ENCODE peak calls at places on chromosomes 16 and 17, in nine cellular contexts. One of them, this sample, is unnamed.

GRCh38 chr17:68246271-68247028 is 1.4 kb upstream of the AMZ2 start:
- DNase-seq in GM23248: no peak
- DNase-seq in esophagus squamous epithelium: no peak
- DNase-seq in GM23338: peak; percentile 28
- DNase-seq in A549: no peak
- DNase-seq in neuronal stem cell: no peak
- DNase-seq in mesendoderm: no peak
- DNase-seq in effector memory CD4-positive, alpha-beta T cell: no peak
- DNase-seq in uterus: peak; percentile 39
- DNase-seq in this sample: no peak

GRCh38 chr16:89548344-89549006 is 12.0 kb upstream of the RPL13 start:
- DNase-seq in neuronal stem cell: no peak
- DNase-seq in uterus: no peak
- DNase-seq in esophagus squamous epithelium: no peak
- DNase-seq in GM23338: no peak
- DNase-seq in GM23248: no peak
- DNase-seq in effector memory CD4-positive, alpha-beta T cell: no peak
- DNase-seq in mesendoderm: no peak
- DNase-seq in A549: no peak
- DNase-seq in this sample: no peak

GRCh38 chr17:28335201-28335958 is at the start of the genes IFT20 and TNFAIP1:
- DNase-seq in effector memory CD4-positive, alpha-beta T cell: peak; percentile 98
- DNase-seq in uterus: peak; percentile 99
- DNase-seq in esophagus squamous epithelium: peak; percentile 98
- DNase-seq in mesendoderm: peak; percentile 100
- DNase-seq in GM23248: peak; percentile 100
- DNase-seq in GM23338: peak; percentile 100
- DNase-seq in neuronal stem cell: peak; percentile 99
- DNase-seq in A549: peak; percentile 98
- DNase-seq in this sample: peak; percentile 100

GRCh38 chr16:86193528-86194193 is 294.7 kb downstream of the IRF8 start:
- DNase-seq in neuronal stem cell: no peak
- DNase-seq in GM23338: no peak
- DNase-seq in A549: no peak
- DNase-seq in mesendoderm: no peak
- DNase-seq in esophagus squamous epithelium: no peak
- DNase-seq in GM23248: no peak
- DNase-seq in effector memory CD4-positive, alpha-beta T cell: no peak
- DNase-seq in uterus: no peak
- DNase-seq in this sample: no peak

GRCh38 chr17:80643700-80644099 is 99.1 kb downstream of the RPTOR start:
- DNase-seq in GM23338: no peak
- DNase-seq in GM23248: no peak
- DNase-seq in uterus: no peak
- DNase-seq in mesendoderm: no peak
- DNase-seq in effector memory CD4-positive, alpha-beta T cell: no peak
- DNase-seq in A549: no peak
- DNase-seq in neuronal stem cell: no peak
- DNase-seq in esophagus squamous epithelium: no peak
- DNase-seq in this sample: no peak

GRCh38 chr17:71331754-71332153 is 789.1 kb upstream of the SOX9 start:
- DNase-seq in mesendoderm: no peak
- DNase-seq in A549: no peak
- DNase-seq in uterus: no peak
- DNase-seq in esophagus squamous epithelium: no peak
- DNase-seq in neuronal stem cell: no peak
- DNase-seq in GM23248: no peak
- DNase-seq in effector memory CD4-positive, alpha-beta T cell: no peak
- DNase-seq in GM23338: no peak
- DNase-seq in this sample: no peak

GRCh38 chr17:57585341-57586098 is 159.6 kb downstream of the CCDC182 start:
- DNase-seq in uterus: no peak
- DNase-seq in neuronal stem cell: no peak
- DNase-seq in esophagus squamous epithelium: no peak
- DNase-seq in A549: no peak
- DNase-seq in mesendoderm: no peak
- DNase-seq in effector memory CD4-positive, alpha-beta T cell: no peak
- DNase-seq in GM23338: no peak
- DNase-seq in GM23248: no peak
- DNase-seq in this sample: no peak

GRCh38 chr17:17348872-17349723 is 45.9 kb downstream of the NT5M start:
- DNase-seq in GM23338: no peak
- DNase-seq in A549: no peak
- DNase-seq in GM23248: peak; percentile 19
- DNase-seq in effector memory CD4-positive, alpha-beta T cell: no peak
- DNase-seq in mesendoderm: no peak
- DNase-seq in esophagus squamous epithelium: no peak
- DNase-seq in neuronal stem cell: no peak
- DNase-seq in uterus: no peak
- DNase-seq in this sample: no peak

DNA sequence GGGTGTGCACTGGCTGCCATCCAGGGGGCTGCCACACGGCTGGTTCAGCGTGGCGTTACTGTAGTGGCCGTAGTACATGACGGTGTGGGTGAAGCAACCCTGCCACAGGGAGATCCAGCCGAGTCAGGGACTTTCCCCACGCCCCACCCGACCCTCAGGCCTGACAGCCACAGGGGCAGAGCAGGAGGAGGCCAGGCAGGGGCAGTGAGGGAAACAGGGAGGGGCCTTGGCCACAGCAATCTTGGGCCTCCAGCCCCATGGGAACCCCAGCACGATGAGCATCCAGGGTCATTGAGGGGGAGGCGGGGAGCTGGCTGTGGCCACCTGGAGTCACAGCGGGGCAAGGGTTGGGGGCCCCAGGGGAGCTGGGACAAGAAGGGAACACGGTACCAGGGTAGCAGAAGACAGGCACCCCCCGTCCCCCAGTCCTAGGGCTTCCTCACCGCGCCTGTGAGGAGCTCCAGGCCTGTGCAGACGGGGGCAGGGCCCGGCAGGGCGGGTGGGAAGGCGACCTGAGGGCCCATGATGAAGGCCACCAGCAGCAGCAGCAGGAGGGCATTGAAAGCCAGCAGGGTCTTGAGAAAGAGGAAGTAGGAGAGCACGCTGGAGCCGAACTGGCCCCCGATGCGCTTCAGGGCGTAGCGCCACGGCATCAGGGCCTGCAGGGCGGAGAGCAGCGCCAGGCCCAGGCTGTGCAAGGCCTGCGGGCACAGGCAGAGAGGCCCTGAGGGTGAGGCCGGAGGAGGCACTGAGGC is 4.3 kb downstream of the TMC6 start:
- DNase-seq in mesendoderm: no peak
- DNase-seq in uterus: no peak
- DNase-seq in A549: no peak
- DNase-seq in GM23338: no peak
- DNase-seq in GM23248: no peak
- DNase-seq in esophagus squamous epithelium: no peak
- DNase-seq in effector memory CD4-positive, alpha-beta T cell: no peak
- DNase-seq in neuronal stem cell: no peak
- DNase-seq in this sample: no peak
- H3K4me3 ChIP-seq in mesendoderm: no peak overlapping the region
- H3K4me3 ChIP-seq in uterus: no peak overlapping the region
- H3K4me3 ChIP-seq in A549: no peak overlapping the region
- H3K4me3 ChIP-seq in GM23338: no peak overlapping the region
- H3K4me3 ChIP-seq in GM23248: no peak overlapping the region
- H3K4me3 ChIP-seq in esophagus squamous epithelium: peak overlapping the region; percentile 25
- H3K4me3 ChIP-seq in effector memory CD4-positive, alpha-beta T cell: peak overlapping the region; percentile 97
- H3K4me3 ChIP-seq in neuronal stem cell: no peak overlapping the region
- H3K4me3 ChIP-seq in this sample: no peak overlapping the region

GRCh38 chr16:230949-231348 is 1.7 kb upstream of the LUC7L start:
- DNase-seq in neuronal stem cell: no peak
- DNase-seq in uterus: no peak
- DNase-seq in mesendoderm: no peak
- DNase-seq in A549: no peak
- DNase-seq in GM23338: peak; percentile 13
- DNase-seq in effector memory CD4-positive, alpha-beta T cell: no peak
- DNase-seq in GM23248: no peak
- DNase-seq in esophagus squamous epithelium: no peak
- DNase-seq in this sample: no peak

GRCh38 chr16:234468-235305 is at the start of gene FAM234A:
- DNase-seq in esophagus squamous epithelium: peak; percentile 31
- DNase-seq in A549: peak; percentile 91
- DNase-seq in neuronal stem cell: peak; percentile 95
- DNase-seq in GM23248: peak; percentile 99
- DNase-seq in mesendoderm: peak; percentile 98
- DNase-seq in GM23338: peak; percentile 98
- DNase-seq in effector memory CD4-positive, alpha-beta T cell: peak; percentile 92
- DNase-seq in uterus: peak; percentile 92
- DNase-seq in this sample: peak; percentile 93

GRCh38 chr16:228917-229730 is at the start of gene LUC7L:
- DNase-seq in neuronal stem cell: peak; percentile 91
- DNase-seq in GM23338: peak; percentile 96
- DNase-seq in mesendoderm: peak; percentile 94
- DNase-seq in GM23248: peak; percentile 96
- DNase-seq in esophagus squamous epithelium: no peak
- DNase-seq in uterus: peak; percentile 83
- DNase-seq in A549: peak; percentile 90
- DNase-seq in effector memory CD4-positive, alpha-beta T cell: peak; percentile 78
- DNase-seq in this sample: peak; percentile 94

GRCh38 chr16:228151-228855 is 946 bp downstream of the LUC7L start:
- DNase-seq in A549: peak; percentile 25
- DNase-seq in uterus: no peak
- DNase-seq in neuronal stem cell: no peak
- DNase-seq in GM23248: peak; percentile 54
- DNase-seq in effector memory CD4-positive, alpha-beta T cell: no peak
- DNase-seq in GM23338: peak; percentile 33
- DNase-seq in mesendoderm: peak; percentile 50
- DNase-seq in esophagus squamous epithelium: no peak
- DNase-seq in this sample: no peak

DNA sequence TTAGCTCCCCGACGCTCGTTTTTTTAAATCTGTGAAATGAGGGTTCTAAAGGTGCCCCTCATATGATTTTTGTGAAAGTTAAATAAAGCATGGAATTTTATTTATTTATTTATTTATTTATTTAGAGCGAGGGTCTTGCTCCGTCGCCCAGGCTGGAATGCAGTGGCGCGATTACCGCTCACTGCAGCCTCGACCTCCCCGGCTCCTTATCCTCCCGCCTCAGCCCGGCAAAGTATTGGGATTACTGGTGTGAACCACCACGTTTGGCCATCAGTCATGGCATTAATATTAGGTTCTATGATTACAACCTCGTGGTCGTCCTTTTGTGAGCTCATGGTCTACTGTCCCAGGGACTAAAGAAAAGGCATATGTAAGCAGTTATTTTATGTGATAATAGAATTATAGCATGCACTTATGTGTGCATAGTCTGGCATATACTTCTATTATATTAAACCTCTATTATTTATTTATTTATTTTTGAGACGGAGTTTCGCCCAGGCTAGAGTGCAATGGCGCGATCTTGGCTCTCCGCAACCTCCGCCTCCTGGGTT is 557 bp upstream of the LUC7L start:
- DNase-seq in GM23248: peak; percentile 37
- DNase-seq in A549: no peak
- DNase-seq in effector memory CD4-positive, alpha-beta T cell: no peak
- DNase-seq in esophagus squamous epithelium: no peak
- DNase-seq in neuronal stem cell: no peak
- DNase-seq in GM23338: no peak
- DNase-seq in uterus: no peak
- DNase-seq in mesendoderm: no peak
- DNase-seq in this sample: no peak
- H3K27ac ChIP-seq in GM23248: peak overlapping the region; percentile 94
- H3K27ac ChIP-seq in A549: peak overlapping the region; percentile 95
- H3K27ac ChIP-seq in effector memory CD4-positive, alpha-beta T cell: peak overlapping the region; percentile 94
- H3K27ac ChIP-seq in esophagus squamous epithelium: peak overlapping the region; percentile 94
- H3K27ac ChIP-seq in neuronal stem cell: no peak overlapping the region
- H3K27ac ChIP-seq in GM23338: no peak overlapping the region
- H3K27ac ChIP-seq in uterus: peak overlapping the region; percentile 95
- H3K27ac ChIP-seq in mesendoderm: no peak overlapping the region
- H3K27ac ChIP-seq in this sample: no peak overlapping the region

DNA sequence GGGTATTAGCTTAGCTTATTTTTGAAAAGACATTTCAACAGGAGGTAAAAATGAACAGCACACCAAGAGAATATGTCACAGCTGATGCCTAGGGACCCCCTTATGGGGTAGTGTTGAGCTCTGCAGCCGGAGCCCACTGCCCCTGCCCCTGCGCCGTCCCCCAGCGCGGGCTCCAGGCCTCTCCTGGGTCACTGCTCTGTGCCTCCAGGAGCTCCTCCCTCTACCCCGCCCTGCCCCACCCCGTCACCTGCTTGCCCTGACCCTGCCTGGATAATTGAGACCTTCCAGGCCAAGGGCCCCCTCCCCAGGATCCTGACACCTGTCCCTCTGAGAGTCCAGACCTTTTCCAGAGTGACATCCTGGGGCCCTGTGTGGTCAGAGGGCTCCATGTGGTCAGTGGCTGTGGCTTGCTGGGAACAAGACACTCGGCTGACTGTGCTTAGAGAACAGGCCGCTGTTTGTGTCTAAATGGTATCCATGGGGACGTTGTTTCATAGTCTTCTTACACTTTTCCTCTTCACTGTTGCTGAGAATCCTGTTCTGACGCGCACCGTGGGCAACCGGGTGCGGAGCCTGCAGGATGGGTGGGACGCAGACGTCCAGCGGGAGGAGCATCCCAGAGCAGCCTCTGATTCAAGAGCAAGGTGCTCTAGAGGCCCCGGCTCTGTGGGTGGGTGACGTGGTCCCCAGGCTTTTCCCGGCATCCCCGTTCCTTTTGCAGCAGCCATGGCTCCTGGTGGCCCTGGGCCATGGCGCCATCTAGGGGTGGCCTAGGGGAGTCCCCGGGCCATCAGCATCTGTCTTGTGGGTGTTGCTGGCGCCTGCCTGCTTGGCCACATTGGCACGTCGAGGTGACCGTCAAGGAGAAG is 20.0 kb upstream of the WFIKKN1 start:
- DNase-seq in uterus: no peak
- DNase-seq in GM23248: peak; percentile 52
- DNase-seq in A549: no peak
- DNase-seq in GM23338: peak; percentile 88
- DNase-seq in effector memory CD4-positive, alpha-beta T cell: peak; percentile 34
- DNase-seq in esophagus squamous epithelium: no peak
- DNase-seq in mesendoderm: peak; percentile 77
- DNase-seq in neuronal stem cell: no peak
- DNase-seq in this sample: peak; percentile 55
- H3K4me3 ChIP-seq in uterus: no peak overlapping the region
- H3K4me3 ChIP-seq in GM23248: no peak overlapping the region
- H3K4me3 ChIP-seq in A549: no peak overlapping the region
- H3K4me3 ChIP-seq in GM23338: no peak overlapping the region
- H3K4me3 ChIP-seq in effector memory CD4-positive, alpha-beta T cell: no peak overlapping the region
- H3K4me3 ChIP-seq in esophagus squamous epithelium: no peak overlapping the region
- H3K4me3 ChIP-seq in mesendoderm: no peak overlapping the region
- H3K4me3 ChIP-seq in neuronal stem cell: no peak overlapping the region
- H3K4me3 ChIP-seq in this sample: no peak overlapping the region

GRCh38 chr17:31431098-31431794 is 39.8 kb downstream of the RAB11FIP4 start:
- DNase-seq in esophagus squamous epithelium: no peak
- DNase-seq in neuronal stem cell: no peak
- DNase-seq in A549: no peak
- DNase-seq in GM23338: no peak
- DNase-seq in mesendoderm: no peak
- DNase-seq in effector memory CD4-positive, alpha-beta T cell: no peak
- DNase-seq in GM23248: no peak
- DNase-seq in uterus: no peak
- DNase-seq in this sample: no peak

GRCh38 chr17:31433811-31434210 is 42.3 kb downstream of the RAB11FIP4 start:
- DNase-seq in GM23338: no peak
- DNase-seq in neuronal stem cell: no peak
- DNase-seq in uterus: no peak
- DNase-seq in esophagus squamous epithelium: no peak
- DNase-seq in A549: no peak
- DNase-seq in mesendoderm: no peak
- DNase-seq in GM23248: no peak
- DNase-seq in effector memory CD4-positive, alpha-beta T cell: no peak
- DNase-seq in this sample: no peak

GRCh38 chr17:31433091-31433790 is 41.8 kb downstream of the RAB11FIP4 start:
- DNase-seq in neuronal stem cell: no peak
- DNase-seq in A549: no peak
- DNase-seq in GM23248: no peak
- DNase-seq in esophagus squamous epithelium: no peak
- DNase-seq in uterus: no peak
- DNase-seq in mesendoderm: no peak
- DNase-seq in GM23338: no peak
- DNase-seq in effector memory CD4-positive, alpha-beta T cell: peak; percentile 36
- DNase-seq in this sample: no peak

GRCh38 chr17:31434404-31435050 is 43.1 kb downstream of the RAB11FIP4 start:
- DNase-seq in neuronal stem cell: no peak
- DNase-seq in GM23248: no peak
- DNase-seq in uterus: no peak
- DNase-seq in mesendoderm: no peak
- DNase-seq in GM23338: no peak
- DNase-seq in esophagus squamous epithelium: no peak
- DNase-seq in effector memory CD4-positive, alpha-beta T cell: no peak
- DNase-seq in A549: no peak
- DNase-seq in this sample: no peak

GRCh38 chr17:31431795-31432658 is 40.6 kb downstream of the RAB11FIP4 start:
- DNase-seq in GM23248: no peak
- DNase-seq in effector memory CD4-positive, alpha-beta T cell: no peak
- DNase-seq in neuronal stem cell: peak; percentile 73
- DNase-seq in esophagus squamous epithelium: no peak
- DNase-seq in mesendoderm: peak; percentile 40
- DNase-seq in A549: no peak
- DNase-seq in uterus: no peak
- DNase-seq in GM23338: no peak
- DNase-seq in this sample: no peak
- H3K27ac ChIP-seq in GM23248: no peak overlapping the region
- H3K27ac ChIP-seq in effector memory CD4-positive, alpha-beta T cell: no peak overlapping the region
- H3K27ac ChIP-seq in neuronal stem cell: peak overlapping the region; percentile 77
- H3K27ac ChIP-seq in esophagus squamous epithelium: no peak overlapping the region
- H3K27ac ChIP-seq in mesendoderm: no peak overlapping the region
- H3K27ac ChIP-seq in A549: no peak overlapping the region
- H3K27ac ChIP-seq in uterus: no peak overlapping the region
- H3K27ac ChIP-seq in GM23338: no peak overlapping the region
- H3K27ac ChIP-seq in this sample: no peak overlapping the region

This sample was measured in cardiac muscle cell.